ENCODE peak calls at places on chromosomes 16 and 17, in seven cellular contexts. U is GM12892, E is left cardiac atrium, N is HFFc6, T is RCC 7860, M is Caki2, G is RPMI7951. R is an unnamed sample.

GRCh38 chr17:1627219-1627986 is 1.2 kb downstream of the SLC43A2 start:
- DNase-seq in U (peak), E (no peak), N (no peak), T (no peak), M (no peak), G (no peak), R (no peak)

GRCh38 chr17:18248300-18248731 is 10.2 kb downstream of the FLII start:
- DNase-seq in U (peak), E (peak), N (peak), T (peak), M (peak), G (peak), R (peak)

GRCh38 chr17:62966426-62967110 is 533 bp downstream of the TANC2 start:
- DNase-seq in U (no peak), E (peak), N (no peak), T (no peak), M (no peak), G (peak), R (peak)

GRCh38 chr16:27258241-27258734 is 10.3 kb downstream of the NSMCE1 start:
- DNase-seq in U (no peak), E (no peak), N (no peak), T (no peak), M (no peak), G (peak), R (no peak)

GRCh38 chr17:39772987-39773664 is 35.4 kb downstream of the GRB7 start:
- DNase-seq in U (no peak), E (no peak), N (no peak), T (no peak), M (no peak), G (no peak), R (no peak)

GRCh38 chr16:2752850-2753522 is 548 bp downstream of the SRRM2 start:
- DNase-seq in U (peak), E (peak), N (peak), T (peak), M (no peak), G (peak), R (peak)

GRCh38 chr16:57617604-57618111 is 10.8 kb upstream of the ADGRG1 start:
- DNase-seq in U (peak), E (peak), N (no peak), T (no peak), M (no peak), G (no peak), R (no peak)

GRCh38 chr17:42878123-42878880 is 22.3 kb upstream of the G6PC1 start:
- DNase-seq in U (no peak), E (no peak), N (no peak), T (no peak), M (no peak), G (no peak), R (no peak)

GRCh38 chr17:8420041-8420934 is 15.4 kb upstream of the NDEL1 start:
- DNase-seq in U (no peak), E (peak), N (no peak), T (peak), M (no peak), G (peak), R (no peak)

R was measured in GM19239.